ENCODE peak calls at places on chromosomes 5 and 9, in four cellular contexts. B, V, T and O are unnamed samples.

GRCh38 chr9:36093384-36093783 is 43.1 kb upstream of the GLIPR2 start:
- DNase-seq in B (no peak), V (no peak), T (no peak), O (no peak)

GRCh38 chr9:136081826-136082495 is 13.1 kb downstream of the NACC2 start:
- DNase-seq in B (no peak), V (no peak), T (no peak), O (no peak)

GRCh38 chr5:74641778-74642542 is 1.4 kb upstream of the ENC1 start:
- DNase-seq in B (peak), V (peak), T (peak), O (peak)

GRCh38 chr9:78133751-78134150 is 102.1 kb upstream of the CEP78 start:
- DNase-seq in B (no peak), V (peak), T (no peak), O (no peak)

GRCh38 chr5:119913425-119913824 is 284.1 kb downstream of the FAM170A start:
- DNase-seq in B (no peak), V (no peak), T (no peak), O (no peak)

GRCh38 chr9:13939129-13939528 is 374.8 kb downstream of the NFIB start:
- DNase-seq in B (peak), V (peak), T (peak), O (peak)

GRCh38 chr5:136424835-136425694 is 59.7 kb upstream of the TRPC7 start:
- DNase-seq in B (peak), V (peak), T (peak), O (peak)

GRCh38 chr5:58764199-58764598 is 181.3 kb downstream of the RAB3C start:
- DNase-seq in B (no peak), V (peak), T (no peak), O (peak)

GRCh38 chr9:110320651-110321050 is 17.0 kb downstream of the TXNDC8 start:
- DNase-seq in B (peak), V (no peak), T (no peak), O (no peak)

GRCh38 chr5:128446-128845 is 36.5 kb downstream of the PLEKHG4B start:
- DNase-seq in B (no peak), V (no peak), T (no peak), O (no peak)

GRCh38 chr9:87647114-87647513 is 78.8 kb upstream of the CTSL start:
- DNase-seq in B (no peak), V (no peak), T (no peak), O (no peak)

GRCh38 chr5:179762079-179762780 is 29.6 kb downstream of the MAML1 start:
- DNase-seq in B (no peak), V (peak), T (peak), O (no peak)

GRCh38 chr5:146541956-146542849 is 26.2 kb upstream of the GPR151 start:
- DNase-seq in B (no peak), V (peak), T (peak), O (peak)

GRCh38 chr9:101232405-101232977 is 152.3 kb downstream of the BAAT start:
- DNase-seq in B (no peak), V (no peak), T (no peak), O (no peak)

GRCh38 chr5:114174837-114175236 is 187.0 kb upstream of the KCNN2 start:
- DNase-seq in B (no peak), V (no peak), T (peak), O (no peak)

GRCh38 chr5:81835813-81836458 is 85.0 kb upstream of the SSBP2 start:
- DNase-seq in B (no peak), V (no peak), T (peak), O (no peak)

GRCh38 chr9:130458027-130458803 is 13.5 kb downstream of the ASS1 start:
- DNase-seq in B (no peak), V (no peak), T (no peak), O (no peak)

GRCh38 chr5:34022131-34022705 is 14.4 kb upstream of the AMACR start:
- DNase-seq in B (no peak), V (peak), T (peak), O (peak)

GRCh38 chr5:74530316-74530917 is 110.1 kb downstream of the ENC1 start:
- DNase-seq in B (no peak), V (no peak), T (no peak), O (no peak)

GRCh38 chr9:98323051-98323830 is 67.8 kb upstream of the TBC1D2 start:
- DNase-seq in B (no peak), V (no peak), T (no peak), O (no peak)

GRCh38 chr5:103232393-103232999 is 26.1 kb upstream of the MACIR start:
- DNase-seq in B (no peak), V (peak), T (peak), O (peak)

GRCh38 chr9:23825143-23825531 is 903 bp downstream of the ELAVL2 start:
- DNase-seq in B (no peak), V (no peak), T (no peak), O (no peak)

GRCh38 chr9:23821400-23822181 is 4.4 kb downstream of the ELAVL2 start:
- DNase-seq in B (no peak), V (peak), T (no peak), O (no peak)

GRCh38 chr9:23824241-23825142 is 1.5 kb downstream of the ELAVL2 start:
- DNase-seq in B (no peak), V (peak), T (no peak), O (peak)

GRCh38 chr9:23820731-23821399 is 5.2 kb downstream of the ELAVL2 start:
- DNase-seq in B (no peak), V (peak), T (no peak), O (no peak)

GRCh38 chr9:23822331-23823169 is 3.5 kb downstream of the ELAVL2 start:
- DNase-seq in B (no peak), V (no peak), T (no peak), O (no peak)
- H3K4me3 ChIP-seq in B (peak), V (peak), T (no peak), O (no peak)

DNA sequence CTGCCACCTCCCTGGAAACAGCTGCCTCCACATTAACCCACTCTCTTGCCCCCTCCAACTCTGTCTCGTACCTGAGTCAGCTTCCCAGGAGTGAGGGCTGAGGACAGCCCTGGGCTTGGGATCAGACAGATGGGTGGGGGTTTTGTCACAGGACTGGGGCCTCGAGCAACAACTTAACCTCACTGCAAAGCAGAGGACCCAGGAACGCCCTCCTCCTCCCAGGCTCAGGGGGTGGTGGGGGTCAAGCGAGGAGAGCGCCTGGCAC is 446 bp downstream of the SARDH start:
- DNase-seq in B (no peak), V (no peak), T (no peak), O (no peak)
- H3K4me3 ChIP-seq in B (peak), V (no peak), T (peak), O (no peak)

GRCh38 chr9:117718085-117718484 is 13.9 kb downstream of the TLR4 start:
- DNase-seq in B (peak), V (peak), T (peak), O (peak)
- H3K4me3 ChIP-seq in B (no peak), V (no peak), T (no peak), O (no peak)

GRCh38 chr5:133977858-133978257 is 9.4 kb upstream of the C5orf15 start:
- DNase-seq in B (peak), V (no peak), T (peak), O (peak)
- H3K4me3 ChIP-seq in B (no peak), V (no peak), T (no peak), O (no peak)

GRCh38 chr5:26791433-26791832 is 247.0 kb downstream of the CDH9 start:
- DNase-seq in B (no peak), V (peak), T (no peak), O (no peak)
- H3K4me3 ChIP-seq in B (no peak), V (no peak), T (no peak), O (no peak)

GRCh38 chr5:68245325-68245724 is 29.8 kb downstream of the PIK3R1 start:
- DNase-seq in B (no peak), V (no peak), T (peak), O (no peak)

GRCh38 chr5:68240771-68241170 is 25.2 kb downstream of the PIK3R1 start:
- DNase-seq in B (no peak), V (no peak), T (no peak), O (no peak)

GRCh38 chr5:68242743-68243142 is 27.2 kb downstream of the PIK3R1 start:
- DNase-seq in B (peak), V (no peak), T (peak), O (no peak)

GRCh38 chr5:68243681-68244080 is 28.1 kb downstream of the PIK3R1 start:
- DNase-seq in B (no peak), V (no peak), T (no peak), O (no peak)

DNA sequence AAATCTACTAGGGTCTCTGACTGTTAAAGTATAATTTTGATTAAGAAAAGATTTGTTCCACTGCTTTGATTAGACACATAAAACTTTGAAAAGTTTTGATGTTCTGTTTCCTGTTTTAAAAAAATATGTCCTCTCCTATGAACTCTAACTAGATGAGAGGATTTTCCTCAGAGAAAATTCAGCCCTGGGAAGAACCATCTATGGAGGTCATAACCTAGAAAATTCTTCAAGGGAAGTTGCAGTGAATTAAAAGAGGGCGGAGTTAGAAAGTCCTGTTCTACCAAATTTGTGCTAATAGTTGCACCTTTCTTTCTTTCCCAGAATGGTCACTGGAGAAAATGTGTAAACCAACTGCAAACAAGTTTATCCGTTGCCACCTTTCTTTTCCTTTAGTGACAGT is 27.7 kb downstream of the PIK3R1 start:
- DNase-seq in B (no peak), V (no peak), T (no peak), O (no peak)
- H3K4me3 ChIP-seq in B (no peak), V (no peak), T (no peak), O (no peak)